ENCODE peak calls at places on chromosomes 13 and 19, in nine cellular contexts. X is CD8-positive, alpha-beta memory T cell; W is CD4-positive, alpha-beta T cell; K is OCI-LY7; H is adipocyte; O is MG63; E is AG04450; B is neuronal stem cell; L is CD4-positive, CD25-positive, alpha-beta regulatory T cell. S is an unnamed sample.

GRCh38 chr13:46605089-46605488 is 52.1 kb downstream of the LRCH1 start:
- DNase-seq in X (no peak), W (no peak), K (no peak), H (no peak), O (no peak), E (no peak), B (no peak), L (no peak), S (no peak)

GRCh38 chr19:7078007-7078406 is 8.5 kb downstream of the ZNF557 start:
- DNase-seq in X (no peak), W (no peak), K (no peak), H (no peak), O (no peak), E (no peak), B (no peak), L (no peak), S (no peak)

GRCh38 chr19:45137179-45137761 is 23.5 kb downstream of the NKPD1 start:
- DNase-seq in X (no peak), W (no peak), K (peak; percentile 95), H (no peak), O (no peak), E (no peak), B (no peak), L (no peak), S (no peak)

GRCh38 chr19:16877581-16877980 is 11.2 kb upstream of the F2RL3 start:
- DNase-seq in X (no peak), W (no peak), K (no peak), H (no peak), O (no peak), E (no peak), B (no peak), L (no peak), S (no peak)

GRCh38 chr19:54325194-54325621 is 12.2 kb upstream of the LILRA5 start:
- DNase-seq in X (peak; percentile 50), W (peak; percentile 35), K (peak; percentile 69), H (peak; percentile 38), O (no peak), E (no peak), B (peak; percentile 40), L (peak; percentile 33), S (peak; percentile 43)

GRCh38 chr19:4062576-4063368 is 3.9 kb downstream of the ZBTB7A start:
- DNase-seq in X (no peak), W (no peak), K (no peak), H (no peak), O (no peak), E (no peak), B (no peak), L (no peak), S (no peak)

GRCh38 chr13:34577051-34577450 is 365.0 kb upstream of the NBEA start:
- DNase-seq in X (no peak), W (no peak), K (no peak), H (peak; percentile 33), O (no peak), E (no peak), B (no peak), L (no peak), S (no peak)

GRCh38 chr13:97226013-97226412 is 3.9 kb downstream of the MBNL2 start:
- DNase-seq in X (no peak), W (no peak), K (peak; percentile 11), H (no peak), O (no peak), E (no peak), B (no peak), L (no peak), S (no peak)

GRCh38 chr13:24173775-24174174 is 13.3 kb downstream of the SPATA13 start:
- DNase-seq in X (no peak), W (no peak), K (no peak), H (no peak), O (no peak), E (no peak), B (no peak), L (no peak), S (no peak)

GRCh38 chr19:18985257-18985656 is 44.2 kb upstream of the HOMER3 start:
- DNase-seq in X (no peak), W (no peak), K (no peak), H (no peak), O (no peak), E (no peak), B (no peak), L (no peak), S (no peak)

GRCh38 chr19:39111593-39112199 is 13.9 kb upstream of the PAK4 start:
- DNase-seq in X (no peak), W (no peak), K (no peak), H (no peak), O (peak; percentile 28), E (no peak), B (no peak), L (no peak), S (no peak)

DNA sequence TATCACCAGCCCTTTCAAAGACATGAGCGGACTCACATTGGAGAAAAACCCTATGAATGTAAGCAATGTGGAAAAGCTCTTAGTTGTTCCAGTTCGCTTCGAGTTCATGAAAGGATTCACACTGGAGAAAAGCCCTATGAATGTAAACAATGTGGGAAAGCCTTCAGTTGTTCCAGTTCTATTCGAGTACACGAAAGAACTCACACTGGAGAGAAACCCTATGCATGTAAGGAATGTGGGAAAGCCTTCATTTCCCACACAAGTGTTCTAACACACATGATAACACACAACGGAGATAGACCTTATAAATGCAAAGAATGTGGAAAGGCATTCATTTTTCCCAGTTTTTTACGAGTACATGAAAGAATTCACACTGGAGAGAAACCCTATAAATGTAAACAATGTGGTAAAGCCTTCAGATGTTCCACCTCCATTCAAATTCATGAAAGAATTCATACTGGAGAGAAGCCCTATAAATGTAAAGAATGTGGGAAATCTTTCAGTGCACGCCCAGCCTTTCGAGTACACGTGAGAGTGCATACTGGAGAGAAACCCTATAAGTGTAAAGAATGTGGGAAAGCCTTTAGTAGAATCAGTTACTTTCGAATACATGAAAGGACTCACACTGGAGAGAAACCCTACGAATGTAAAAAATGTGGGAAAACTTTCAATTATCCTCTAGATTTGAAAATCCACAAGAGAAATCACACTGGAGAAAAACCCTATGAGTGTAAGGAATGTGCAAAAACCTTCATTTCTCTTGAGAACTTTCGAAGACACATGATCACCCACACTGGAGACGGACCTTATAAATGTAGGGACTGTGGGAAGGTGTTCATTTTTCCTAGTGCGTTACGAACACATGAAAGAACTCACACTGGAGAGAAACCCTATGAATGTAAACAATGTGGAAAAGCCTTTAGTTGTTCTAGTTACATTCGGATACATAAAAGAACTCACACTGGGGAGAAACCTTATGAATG is 17.6 kb downstream of the ZNF791 start:
- DNase-seq in X (no peak), W (no peak), K (no peak), H (no peak), O (no peak), E (no peak), B (no peak), L (no peak), S (no peak)
- H3K9me3 ChIP-seq in X (peaks cover 17% of the 10 kb centered on the region), W (peaks cover 23% of the 10 kb centered on the region), K (no peaks in the 10 kb centered on the region), H (peaks cover 57% of the 10 kb centered on the region), O (peaks cover 66% of the 10 kb centered on the region), E (peaks cover 75% of the 10 kb centered on the region), B (peaks cover 69% of the 10 kb centered on the region), L (peaks cover 19% of the 10 kb centered on the region), S (peaks cover 9% of the 10 kb centered on the region)

GRCh38 chr19:9348671-9349070 is 14.1 kb upstream of the ZNF177 start:
- DNase-seq in X (no peak), W (no peak), K (no peak), H (no peak), O (no peak), E (no peak), B (no peak), L (no peak), S (no peak)

GRCh38 chr19:9342610-9343304 is 18.8 kb downstream of the ZNF559 start:
- DNase-seq in X (no peak), W (no peak), K (no peak), H (no peak), O (no peak), E (no peak), B (no peak), L (no peak), S (no peak)

GRCh38 chr19:9348253-9348652 is 14.6 kb upstream of the ZNF177 start:
- DNase-seq in X (no peak), W (no peak), K (no peak), H (no peak), O (no peak), E (no peak), B (no peak), L (no peak), S (no peak)

GRCh38 chr19:9345005-9345404 is 17.8 kb upstream of the ZNF177 start:
- DNase-seq in X (no peak), W (no peak), K (no peak), H (no peak), O (no peak), E (no peak), B (no peak), L (no peak), S (no peak)
- H3K9me3 ChIP-seq in X (peaks cover 77% of the 10 kb centered on the region), W (peaks cover 94% of the 10 kb centered on the region), K (peaks cover 43% of the 10 kb centered on the region), H (peaks cover 99% of the 10 kb centered on the region), O (peaks cover 64% of the 10 kb centered on the region), E (peaks cover 33% of the 10 kb centered on the region), B (peaks cover 78% of the 10 kb centered on the region), L (peaks cover 82% of the 10 kb centered on the region), S (peaks cover 47% of the 10 kb centered on the region)

GRCh38 chr19:11982526-11982925 is 17.7 kb downstream of the ZNF763 start:
- DNase-seq in X (no peak), W (no peak), K (no peak), H (no peak), O (peak; percentile 57), E (no peak), B (no peak), L (no peak), S (no peak)
- H3K9me3 ChIP-seq in X (peaks cover 41% of the 10 kb centered on the region), W (peaks cover 54% of the 10 kb centered on the region), K (peaks cover 56% of the 10 kb centered on the region), H (peaks cover 57% of the 10 kb centered on the region), O (peaks cover 64% of the 10 kb centered on the region), E (peaks cover 49% of the 10 kb centered on the region), B (peaks cover 60% of the 10 kb centered on the region), L (peaks cover 51% of the 10 kb centered on the region), S (peaks cover 22% of the 10 kb centered on the region)

GRCh38 chr13:19070398-19070735 is 111.3 kb downstream of the TUBA3C start:
- DNase-seq in X (no peak), W (no peak), K (no peak), H (no peak), O (no peak), E (no peak), B (no peak), L (no peak), S (no peak)

GRCh38 chr13:19069684-19070397 is 111.8 kb downstream of the TUBA3C start:
- DNase-seq in X (no peak), W (no peak), K (no peak), H (no peak), O (no peak), E (no peak), B (no peak), L (no peak), S (no peak)

GRCh38 chr13:19071161-19071936 is 110.3 kb downstream of the TUBA3C start:
- DNase-seq in X (no peak), W (no peak), K (no peak), H (no peak), O (no peak), E (no peak), B (no peak), L (no peak), S (no peak)

GRCh38 chr13:19074519-19074918 is 107.1 kb downstream of the TUBA3C start:
- DNase-seq in X (no peak), W (no peak), K (no peak), H (no peak), O (no peak), E (no peak), B (no peak), L (no peak), S (no peak)

DNA sequence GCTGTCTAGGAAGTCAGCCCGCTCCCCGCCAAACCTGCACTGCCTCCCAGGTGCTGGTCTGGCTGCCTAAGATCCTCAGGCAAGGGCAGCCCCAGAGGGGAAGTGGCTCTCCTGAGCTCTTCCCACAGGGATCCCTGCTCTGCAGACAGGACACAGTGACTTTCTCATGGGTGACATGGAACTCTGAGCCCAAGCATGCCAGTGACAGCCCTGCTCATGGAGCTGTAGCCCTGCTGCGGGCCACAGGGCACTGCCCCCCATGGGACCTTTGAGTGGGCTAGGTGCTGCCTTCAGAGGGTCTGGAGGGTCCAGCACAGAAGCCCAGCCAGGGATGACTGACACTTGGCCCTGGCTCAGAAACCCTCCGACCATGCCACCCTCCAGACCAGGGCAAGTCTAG is 109.1 kb downstream of the TUBA3C start:
- DNase-seq in X (no peak), W (no peak), K (no peak), H (no peak), O (no peak), E (no peak), B (no peak), L (no peak), S (no peak)
- H3K9me3 ChIP-seq in X (no peaks in the 10 kb centered on the region), W (no peaks in the 10 kb centered on the region), K (no peaks in the 10 kb centered on the region), H (no peaks in the 10 kb centered on the region), O (no peaks in the 10 kb centered on the region), E (peaks cover 64% of the 10 kb centered on the region), B (no peaks in the 10 kb centered on the region), L (no peaks in the 10 kb centered on the region), S (no peaks in the 10 kb centered on the region)

S was measured in T-helper 17 cell.